ENCODE peak calls at places on chromosomes 12 and 14, in six cellular contexts. O is fibroblast of lung, Z is transverse colon, U is endothelial cell of umbilical vein, B is left ventricle myocardium inferior, D is colonic mucosa. G is an unnamed sample.

GRCh38 chr12:130788515-130788914 is 50.5 kb downstream of the STX2 start:
- DNase-seq in O (no peak), Z (no peak), B (no peak), U (no peak), D (no peak), G (no peak)

GRCh38 chr12:52677671-52678070 is 2.5 kb downstream of the KRT1 start:
- DNase-seq in B (no peak), O (no peak), U (no peak), D (no peak), Z (no peak), G (no peak)

GRCh38 chr12:86389949-86390348 is 133.8 kb upstream of the MGAT4C start:
- DNase-seq in U (no peak), D (no peak), O (peak; percentile 51), Z (no peak), B (no peak), G (no peak)

GRCh38 chr12:6563448-6564050 is 4.5 kb downstream of the NOP2 start:
- DNase-seq in D (peak; percentile 73), Z (peak; percentile 72), B (no peak), U (peak; percentile 44), O (no peak), G (no peak)

GRCh38 chr12:47394070-47394469 is 311.8 kb downstream of the RPAP3 start:
- DNase-seq in Z (no peak), O (no peak), U (no peak), D (no peak), B (no peak), G (no peak)

GRCh38 chr14:91996951-91997371 is 42.9 kb downstream of the TRIP11 start:
- DNase-seq in U (peak; percentile 85), B (no peak), Z (no peak), O (peak; percentile 88), D (no peak), G (no peak)

GRCh38 chr12:89103831-89104230 is 248.5 kb downstream of the DUSP6 start:
- DNase-seq in D (no peak), U (no peak), B (no peak), O (peak; percentile 8), Z (no peak), G (no peak)

GRCh38 chr12:48489012-48489411 is 6.7 kb downstream of the C12orf54 start:
- DNase-seq in O (no peak), D (no peak), U (no peak), B (no peak), Z (no peak), G (no peak)

GRCh38 chr14:94291159-94291905 is 1.7 kb downstream of the SERPINA10 start:
- DNase-seq in D (no peak), U (no peak), B (no peak), O (no peak), Z (no peak), G (no peak)

GRCh38 chr14:92105845-92106094 is 612 bp downstream of the ATXN3 start:
- DNase-seq in D (peak; percentile 64), B (peak; percentile 63), Z (peak; percentile 44), U (no peak), O (peak; percentile 68), G (peak; percentile 66)

GRCh38 chr14:99058542-99058941 is 213.5 kb downstream of the BCL11B start:
- DNase-seq in Z (no peak), D (no peak), B (no peak), U (no peak), O (no peak), G (no peak)

GRCh38 chr14:74834682-74835392 is 41.1 kb downstream of the PROX2 start:
- DNase-seq in D (no peak), O (peak; percentile 46), Z (no peak), U (peak; percentile 46), B (no peak), G (no peak)

GRCh38 chr12:13000616-13000934 is 510 bp upstream of the HEBP1 start:
- DNase-seq in Z (no peak), B (no peak), U (no peak), O (no peak), D (no peak), G (no peak)

GRCh38 chr12:99055294-99055693 is 410.2 kb downstream of the APAF1 start:
- DNase-seq in U (no peak), D (no peak), Z (no peak), B (no peak), O (no peak), G (no peak)

GRCh38 chr12:47270782-47271664 is 191.3 kb upstream of the AMIGO2 start:
- DNase-seq in D (no peak), U (no peak), Z (no peak), O (peak; percentile 21), B (no peak), G (no peak)

GRCh38 chr12:67714648-67715047 is 66.1 kb downstream of the DYRK2 start:
- DNase-seq in U (no peak), O (no peak), B (no peak), Z (no peak), D (no peak), G (no peak)

GRCh38 chr12:106978035-106978800 is 8.7 kb downstream of the MTERF2 start:
- DNase-seq in O (peak; percentile 50), Z (peak; percentile 78), D (peak; percentile 82), B (peak; percentile 73), U (no peak), G (peak; percentile 61)

GRCh38 chr14:51996148-51996746 is 6.9 kb downstream of the RTRAF start:
- DNase-seq in Z (no peak), U (peak; percentile 66), B (no peak), D (no peak), O (peak; percentile 81), G (no peak)

GRCh38 chr14:23727566-23728335 is 91.6 kb downstream of the DHRS2 start:
- DNase-seq in O (peak; percentile 27), D (no peak), U (peak; percentile 37), Z (no peak), B (no peak), G (peak; percentile 14)

GRCh38 chr12:124740691-124741137 is 123.0 kb downstream of the SCARB1 start:
- DNase-seq in D (no peak), Z (peak; percentile 50), O (no peak), B (no peak), U (peak; percentile 87), G (no peak)

GRCh38 chr12:121579981-121580868 is 598 bp downstream of the KDM2B start:
- DNase-seq in D (peak; percentile 86), U (peak; percentile 58), B (peak; percentile 74), O (peak; percentile 70), Z (peak; percentile 84), G (peak; percentile 87)

GRCh38 chr14:70808023-70808401 is 1.3 kb downstream of the MAP3K9 start:
- DNase-seq in B (no peak), D (peak; percentile 65), U (no peak), O (no peak), Z (peak; percentile 65), G (peak; percentile 62)

GRCh38 chr12:124919646-124920352 is 5.3 kb upstream of the UBC start:
- DNase-seq in B (no peak), D (no peak), O (peak; percentile 33), Z (no peak), U (peak; percentile 43), G (no peak)

GRCh38 chr12:22974865-22975264 is 349.9 kb downstream of the ETNK1 start:
- DNase-seq in O (peak; percentile 94), D (no peak), B (no peak), U (peak; percentile 83), Z (no peak), G (no peak)

GRCh38 chr12:95072900-95073697 is at the start of gene NR2C1:
- DNase-seq in D (peak; percentile 95), O (peak; percentile 95), U (peak; percentile 91), B (peak; percentile 92), Z (peak; percentile 95), G (peak; percentile 93)

GRCh38 chr12:78249578-78249977 is 418.9 kb downstream of the NAV3 start:
- DNase-seq in U (no peak), B (no peak), Z (no peak), O (no peak), D (no peak), G (no peak)

GRCh38 chr14:23352506-23353432 is at the start of gene SLC22A17:
- DNase-seq in O (peak; percentile 88), D (peak; percentile 65), U (peak; percentile 59), B (peak; percentile 79), Z (peak; percentile 69), G (peak; percentile 64)

GRCh38 chr14:64983439-64984310 is 3.0 kb upstream of the FNTB start:
- DNase-seq in U (peak; percentile 76), Z (peak; percentile 33), O (peak; percentile 69), B (no peak), D (peak; percentile 51), G (no peak)

GRCh38 chr14:64569108-64570045 is 19.6 kb downstream of the PPP1R36 start:
- DNase-seq in Z (peak; percentile 26), B (peak; percentile 58), O (peak; percentile 77), U (peak; percentile 91), D (no peak), G (no peak)

GRCh38 chr14:63174760-63175191 is 29.5 kb upstream of the RHOJ start:
- DNase-seq in D (no peak), O (peak; percentile 77), U (peak; percentile 96), B (no peak), Z (no peak), G (no peak)

GRCh38 chr14:64289571-64289970 is 4.6 kb downstream of the ESR2 start:
- DNase-seq in B (no peak), Z (no peak), U (no peak), D (no peak), O (no peak), G (no peak)

GRCh38 chr14:103451401-103451800 is 66.2 kb downstream of the MARK3 start:
- DNase-seq in O (no peak), B (no peak), U (no peak), Z (no peak), D (no peak), G (no peak)
- H3K4me1 ChIP-seq in O (peaks cover 3% of the 10 kb centered on the region), B (peaks cover 59% of the 10 kb centered on the region), U (peaks cover 10% of the 10 kb centered on the region), Z (peaks cover 6% of the 10 kb centered on the region), D (no peaks in the 10 kb centered on the region), G (no peaks in the 10 kb centered on the region)

DNA sequence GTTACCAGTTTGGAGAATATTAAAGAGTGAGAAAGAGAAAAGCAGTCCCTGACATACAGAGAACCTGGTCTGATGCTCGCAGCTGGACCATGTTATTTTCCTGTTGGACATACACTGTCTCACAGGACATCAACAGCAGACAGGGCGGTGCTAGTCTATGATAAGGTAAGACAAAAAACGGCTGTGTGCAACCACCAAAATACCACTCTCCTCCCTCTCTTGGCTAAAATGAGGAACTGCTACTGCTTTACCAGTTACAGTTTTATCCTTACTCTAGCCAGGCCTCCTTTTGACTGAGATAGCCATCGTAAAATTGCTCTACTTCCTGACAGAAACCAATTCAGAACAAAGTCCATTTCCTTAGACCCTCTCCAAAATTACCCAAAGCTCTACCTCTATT is 47.0 kb upstream of the ERGIC2 start:
- DNase-seq in B (no peak), O (no peak), Z (no peak), U (no peak), D (no peak), G (peak; percentile 6)
- H3K4me3 ChIP-seq in B (no peak overlapping the region), O (no peak overlapping the region), Z (no peak overlapping the region), U (no peak overlapping the region), D (no peak overlapping the region), G (no peak overlapping the region)

GRCh38 chr14:68553326-68553725 is 239.5 kb downstream of the ZFP36L1 start:
- DNase-seq in O (no peak), U (no peak), D (no peak), Z (no peak), B (peak; percentile 45), G (no peak)
- H3K4me1 ChIP-seq in O (peaks cover 21% of the 10 kb centered on the region), U (peaks cover 71% of the 10 kb centered on the region), D (peaks cover 3% of the 10 kb centered on the region), Z (peaks cover 33% of the 10 kb centered on the region), B (peaks cover 70% of the 10 kb centered on the region), G (no peaks in the 10 kb centered on the region)

DNA sequence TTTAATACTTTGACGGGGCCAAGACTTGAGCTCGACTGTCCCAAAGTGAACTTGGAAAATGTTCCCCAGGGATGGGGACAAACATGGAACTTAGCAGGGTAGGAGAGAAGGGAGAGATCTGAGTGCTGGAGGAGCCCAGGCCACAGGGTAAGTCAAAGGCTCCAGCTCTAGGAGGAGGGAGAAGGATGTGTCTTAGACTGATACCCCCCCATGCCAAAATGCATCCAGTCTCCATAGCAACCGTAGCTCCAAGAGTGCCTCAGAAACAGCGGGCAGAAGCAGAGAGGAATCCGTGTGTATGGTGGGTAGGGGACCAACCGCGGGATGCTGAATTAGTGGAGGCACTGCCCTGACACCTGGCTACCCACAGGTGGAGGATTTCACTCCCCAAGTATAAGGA is 845 bp upstream of the AGAP2 start:
- DNase-seq in U (no peak), O (no peak), D (no peak), Z (no peak), B (no peak), G (no peak)
- H3K4me3 ChIP-seq in U (no peak overlapping the region), O (no peak overlapping the region), D (no peak overlapping the region), Z (no peak overlapping the region), B (peak overlapping the region; percentile 68), G (no peak overlapping the region)

G was measured in mucosa of descending colon.